ENCODE peak calls at places on chromosomes 4 and X, in nine cellular contexts. E, P, B, Y, O, H, R, V and G are unnamed samples.

GRCh38 chr4:185128272-185129119 is 14.6 kb upstream of the SLC25A4 start:
- DNase-seq in P (peak), Y (no peak), R (peak), H (no peak), O (no peak), V (no peak), E (peak), B (peak), G (no peak)

GRCh38 chrX:21738145-21738949 is 19.6 kb downstream of the SMPX start:
- DNase-seq in R (no peak), O (no peak), H (no peak), E (no peak), V (no peak), B (peak), Y (no peak), P (peak), G (no peak)

GRCh38 chr4:74933562-74934015 is 673 bp downstream of the PARM1 start:
- DNase-seq in R (peak), Y (no peak), H (no peak), O (no peak), E (peak), B (peak), P (peak), V (no peak), G (no peak)

GRCh38 chr4:53696956-53697685 is 105.8 kb upstream of the LNX1 start:
- DNase-seq in V (no peak), B (no peak), E (no peak), Y (no peak), H (no peak), P (no peak), R (no peak), O (no peak), G (no peak)

GRCh38 chr4:173025131-173025530 is 143.5 kb upstream of the GALNT7 start:
- DNase-seq in O (peak), V (peak), B (peak), E (peak), H (no peak), Y (no peak), P (peak), R (no peak), G (peak)

GRCh38 chrX:81201692-81202412 is at the start of the genes HMGN5 and SH3BGRL:
- DNase-seq in P (peak), O (peak), R (peak), H (peak), Y (peak), E (peak), B (peak), V (peak), G (peak)

GRCh38 chr4:44914223-44914622 is 187.9 kb upstream of the GNPDA2 start:
- DNase-seq in V (no peak), B (no peak), O (no peak), Y (no peak), H (no peak), E (no peak), R (no peak), P (no peak), G (no peak)

GRCh38 chr4:101346562-101347266 is 612 bp downstream of the PPP3CA start:
- DNase-seq in R (peak), P (peak), H (peak), Y (peak), V (peak), E (peak), B (peak), O (peak), G (peak)

GRCh38 chrX:10199212-10199611 is 42.4 kb downstream of the CLCN4 start:
- DNase-seq in Y (no peak), R (no peak), E (peak), V (peak), B (peak), O (no peak), H (no peak), P (peak), G (peak)

GRCh38 chr4:155734065-155734464 is 24.8 kb upstream of the GUCY1B1 start:
- DNase-seq in Y (no peak), O (no peak), V (peak), B (peak), R (no peak), E (no peak), P (no peak), H (no peak), G (no peak)

GRCh38 chr4:184313710-184314659 is 96.3 kb upstream of the ENPP6 start:
- DNase-seq in P (no peak), E (no peak), O (peak), Y (no peak), V (no peak), B (no peak), R (no peak), H (no peak), G (peak)

GRCh38 chrX:9746148-9746880 is 19.3 kb downstream of the GPR143 start:
- DNase-seq in Y (no peak), P (peak), B (peak), E (no peak), O (no peak), R (no peak), V (peak), H (peak), G (no peak)

GRCh38 chr4:184746532-184746870 is 12.6 kb upstream of the CENPU start:
- DNase-seq in O (no peak), H (no peak), Y (no peak), V (peak), P (peak), B (peak), R (no peak), E (peak), G (no peak)

GRCh38 chr4:113222431-113222979 is 173.1 kb downstream of the ANK2 start:
- DNase-seq in H (no peak), P (no peak), R (no peak), V (peak), B (peak), Y (no peak), O (no peak), E (peak), G (no peak)

GRCh38 chrX:24485976-24486680 is 21.0 kb downstream of the PDK3 start:
- DNase-seq in Y (no peak), O (no peak), E (no peak), P (no peak), H (no peak), B (no peak), V (no peak), R (no peak), G (no peak)

GRCh38 chrX:16319929-16320328 is 152.6 kb downstream of the MAGEB17 start:
- DNase-seq in O (no peak), H (no peak), R (no peak), Y (no peak), V (no peak), E (peak), P (no peak), B (peak), G (no peak)

GRCh38 chrX:105314468-105314867 is 94.0 kb upstream of the TEX13A start:
- DNase-seq in B (peak), R (no peak), E (no peak), P (peak), Y (no peak), H (no peak), V (no peak), O (no peak), G (no peak)

GRCh38 chrX:30627818-30628652 is 25.2 kb upstream of the GK start:
- DNase-seq in Y (no peak), E (no peak), B (no peak), P (peak), R (no peak), O (no peak), V (no peak), H (no peak), G (no peak)

GRCh38 chrX:26789751-26790150 is 573.8 kb downstream of the MAGEB5 start:
- DNase-seq in P (no peak), Y (no peak), H (no peak), E (no peak), B (no peak), O (no peak), R (no peak), V (no peak), G (no peak)

GRCh38 chrX:1618689-1619088 is 3.8 kb downstream of the ASMT start:
- DNase-seq in O (no peak), Y (no peak), H (no peak), V (no peak), B (no peak), P (no peak), E (no peak), R (no peak), G (no peak)

GRCh38 chrX:70509078-70509477 is 64.4 kb downstream of the DLG3 start:
- DNase-seq in E (no peak), Y (no peak), P (no peak), V (no peak), R (no peak), H (no peak), O (no peak), B (no peak), G (no peak)

GRCh38 chr4:173940146-173940545 is 343.3 kb downstream of the FBXO8 start:
- DNase-seq in P (no peak), B (no peak), V (no peak), E (no peak), H (no peak), Y (no peak), R (no peak), O (no peak), G (no peak)

GRCh38 chrX:119194631-119195030 is 41.5 kb upstream of the PGRMC1 start:
- DNase-seq in Y (no peak), R (no peak), P (peak), B (peak), H (no peak), E (peak), V (peak), O (no peak), G (no peak)

GRCh38 chrX:115183980-115184379 is 5.2 kb upstream of the RBMXL3 start:
- DNase-seq in E (no peak), B (no peak), Y (no peak), O (no peak), H (no peak), R (no peak), V (peak), P (no peak), G (no peak)

GRCh38 chr4:177455591-177455990 is 13.4 kb upstream of the AGA start:
- DNase-seq in B (peak), V (peak), Y (no peak), P (no peak), O (no peak), R (no peak), E (no peak), H (no peak), G (no peak)

GRCh38 chrX:106940068-106940467 is 19.9 kb downstream of the CLDN2 start:
- DNase-seq in O (no peak), Y (no peak), H (no peak), V (no peak), B (no peak), E (no peak), P (no peak), R (no peak), G (no peak)

GRCh38 chr4:138097912-138098600 is 144.1 kb downstream of the SLC7A11 start:
- DNase-seq in B (peak), Y (no peak), E (no peak), O (no peak), R (no peak), H (no peak), P (no peak), V (no peak), G (peak)

GRCh38 chrX:129945131-129945530 is 37.3 kb upstream of the BCORL1 start:
- DNase-seq in B (peak), P (no peak), E (peak), O (no peak), R (no peak), Y (no peak), H (no peak), V (peak), G (no peak)

GRCh38 chr4:1245481-1246051 is 3.4 kb downstream of the CTBP1 start:
- DNase-seq in Y (no peak), E (no peak), P (no peak), O (no peak), V (no peak), H (no peak), B (no peak), R (no peak), G (no peak)

GRCh38 chr4:24722026-24722568 is 73.3 kb upstream of the SOD3 start:
- DNase-seq in P (no peak), R (no peak), E (no peak), B (no peak), V (no peak), Y (no peak), O (no peak), H (no peak), G (no peak)

GRCh38 chr4:13559414-13559813 is 15.1 kb upstream of the NKX3-2 start:
- DNase-seq in R (no peak), H (no peak), V (peak), O (no peak), B (peak), P (peak), Y (no peak), E (peak), G (no peak)

GRCh38 chr4:151013944-151014343 is 1.1 kb downstream of the LRBA start:
- DNase-seq in O (no peak), R (no peak), P (no peak), B (no peak), Y (no peak), V (no peak), H (no peak), E (no peak), G (no peak)

GRCh38 chr4:85932371-85933305 is 427.2 kb downstream of the MAPK10 start:
- DNase-seq in V (peak), H (no peak), O (no peak), R (no peak), Y (no peak), B (peak), P (peak), E (peak), G (no peak)

GRCh38 chr4:87843936-87844335 is 11.2 kb downstream of the MEPE start:
- DNase-seq in R (peak), B (peak), H (peak), O (no peak), Y (no peak), E (peak), V (peak), P (peak), G (no peak)

GRCh38 chrX:9566150-9566621 is 101.3 kb downstream of the TBL1X start:
- DNase-seq in B (peak), Y (no peak), O (peak), V (peak), P (peak), E (peak), H (no peak), R (peak), G (no peak)

GRCh38 chr4:119623025-119623424 is 5.6 kb downstream of the PDE5A start:
- DNase-seq in E (peak), P (no peak), B (peak), O (no peak), R (no peak), Y (no peak), V (peak), H (no peak), G (no peak)